ENCODE peak calls at places on chromosomes 12 and 14, in four cellular contexts. P, F, O and T are unnamed samples.

GRCh38 chr12:88267630-88268029 is 125.5 kb downstream of the TMTC3 start:
- DNase-seq in P (no peak), F (no peak), O (no peak), T (no peak)

GRCh38 chr12:53726342-53726741 is 910 bp downstream of the CALCOCO1 start:
- DNase-seq in O (no peak), F (no peak), P (no peak), T (no peak)

GRCh38 chr14:73494593-73494992 is 3.9 kb downstream of the RIOX1 start:
- DNase-seq in P (no peak), O (no peak), F (no peak), T (no peak)

GRCh38 chr12:116123511-116124258 is 153.8 kb downstream of the MED13L start:
- DNase-seq in F (no peak), O (no peak), P (peak; percentile 66), T (peak; percentile 65)

GRCh38 chr12:103495158-103495782 is 498 bp downstream of the C12orf42 start:
- DNase-seq in O (peak; percentile 89), P (no peak), F (peak; percentile 53), T (peak; percentile 75)

GRCh38 chr14:103408491-103409155 is 23.4 kb downstream of the MARK3 start:
- DNase-seq in F (no peak), O (no peak), P (peak; percentile 13), T (peak; percentile 78)

GRCh38 chr12:96063046-96063445 is 27.7 kb upstream of the LTA4H start:
- DNase-seq in F (no peak), O (no peak), P (peak; percentile 25), T (no peak)

GRCh38 chr14:66477567-66477966 is 8.6 kb upstream of the CCDC196 start:
- DNase-seq in F (no peak), P (no peak), O (no peak), T (no peak)

GRCh38 chr12:54018608-54018984 is 9.6 kb upstream of the HOXC6 start:
- DNase-seq in P (no peak), O (no peak), F (no peak), T (no peak)

GRCh38 chr12:59164991-59165718 is 244.9 kb upstream of the LRIG3 start:
- DNase-seq in P (peak; percentile 64), O (no peak), F (no peak), T (peak; percentile 44)

GRCh38 chr14:38808734-38809455 is 294.1 kb downstream of the SEC23A start:
- DNase-seq in F (no peak), O (peak; percentile 32), P (no peak), T (peak; percentile 53)

GRCh38 chr12:112762753-112763152 is 28.8 kb upstream of the RPH3A start:
- DNase-seq in O (no peak), F (no peak), P (no peak), T (no peak)

GRCh38 chr12:121792607-121793500 is 634 bp downstream of the RHOF start:
- DNase-seq in F (no peak), P (no peak), O (no peak), T (peak; percentile 59)

GRCh38 chr14:25090716-25091454 is 40.9 kb upstream of the STXBP6 start:
- DNase-seq in P (peak; percentile 66), O (no peak), F (no peak), T (peak; percentile 83)

GRCh38 chr14:72401632-72402428 is 469.6 kb downstream of the RGS6 start:
- DNase-seq in O (no peak), F (no peak), P (no peak), T (no peak)

GRCh38 chr12:106672308-106673085 is 89.7 kb downstream of the RFX4 start:
- DNase-seq in P (no peak), F (no peak), O (no peak), T (peak; percentile 41)

GRCh38 chr14:101903111-101903561 is 61.2 kb upstream of the DYNC1H1 start:
- DNase-seq in O (no peak), F (no peak), P (no peak), T (no peak)

GRCh38 chr12:87332987-87333761 is 696.0 kb downstream of the C12orf50 start:
- DNase-seq in O (no peak), F (no peak), P (peak; percentile 10), T (no peak)

GRCh38 chr12:58009355-58009754 is 68.0 kb downstream of the ATP23 start:
- DNase-seq in O (no peak), P (no peak), F (no peak), T (no peak)

GRCh38 chr14:73180385-73180805 is 44.1 kb downstream of the PSEN1 start:
- DNase-seq in P (peak; percentile 77), F (no peak), O (no peak), T (no peak)

GRCh38 chr12:108333898-108334699 is 5.0 kb downstream of the CMKLR1 start:
- DNase-seq in F (no peak), O (no peak), P (peak; percentile 15), T (peak; percentile 21)

GRCh38 chr12:71300772-71301675 is 138.6 kb upstream of the LGR5 start:
- DNase-seq in F (no peak), P (no peak), O (no peak), T (no peak)

GRCh38 chr14:93009471-93010117 is 86.6 kb downstream of the CHGA start:
- DNase-seq in P (no peak), F (no peak), O (no peak), T (no peak)

GRCh38 chr12:130018614-130019013 is 114.8 kb upstream of the TMEM132D start:
- DNase-seq in O (no peak), P (no peak), F (no peak), T (no peak)

GRCh38 chr12:9741726-9742125 is 8.8 kb upstream of the CLECL1 start:
- DNase-seq in P (no peak), O (no peak), F (no peak), T (no peak)

GRCh38 chr12:120709976-120710804 is at the start of gene UNC119B:
- DNase-seq in F (no peak), O (peak; percentile 89), P (peak; percentile 33), T (peak; percentile 74)

GRCh38 chr12:104136577-104136976 is 1.4 kb downstream of the NFYB start:
- DNase-seq in O (no peak), F (no peak), P (peak; percentile 67), T (no peak)

GRCh38 chr12:97557116-97557515 is 94.5 kb downstream of the RMST start:
- DNase-seq in O (no peak), P (no peak), F (no peak), T (no peak)
- H3K4me2 ChIP-seq in O (no peak overlapping the region), P (no peak overlapping the region), F (no peak overlapping the region), T (no peak overlapping the region)

GRCh38 chr14:85572845-85573244 is 42.9 kb downstream of the FLRT2 start:
- DNase-seq in F (no peak), P (peak; percentile 90), O (no peak), T (no peak)

GRCh38 chr14:85574849-85575616 is 45.1 kb downstream of the FLRT2 start:
- DNase-seq in O (no peak), P (no peak), F (no peak), T (peak; percentile 46)

GRCh38 chr14:85575617-85575898 is 45.6 kb downstream of the FLRT2 start:
- DNase-seq in O (no peak), P (no peak), F (no peak), T (peak; percentile 73)

GRCh38 chr14:85572021-85572420 is 42.1 kb downstream of the FLRT2 start:
- DNase-seq in P (no peak), O (no peak), F (no peak), T (peak; percentile 73)

DNA sequence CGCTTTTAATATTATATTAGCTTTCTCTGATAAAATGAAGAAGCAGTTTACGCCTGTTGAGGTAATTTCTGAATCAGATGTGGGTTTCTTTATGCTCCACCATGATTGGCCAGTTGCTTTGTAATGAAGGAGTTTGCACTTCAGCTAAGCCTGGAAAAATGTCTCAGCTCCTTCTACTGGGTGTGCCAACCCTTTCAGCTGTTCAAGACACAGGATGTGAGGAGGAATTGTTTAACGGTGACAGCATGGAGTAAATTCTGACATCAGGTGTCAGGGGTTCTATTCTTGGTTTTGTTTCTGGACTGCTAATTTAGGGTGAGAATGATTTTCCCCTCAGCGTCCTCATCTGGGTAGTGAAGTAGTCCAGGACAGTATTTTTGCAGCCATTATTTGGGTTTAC is 43.5 kb downstream of the FLRT2 start:
- DNase-seq in F (no peak), O (no peak), P (no peak), T (peak; percentile 45)
- H3K4me1 ChIP-seq in F (peaks cover 3% of the 10 kb centered on the region), O (peaks cover 3% of the 10 kb centered on the region), P (peaks cover 17% of the 10 kb centered on the region), T (peaks cover 20% of the 10 kb centered on the region)

GRCh38 chr12:2154050-2154449 is 101.3 kb downstream of the CACNA1C start:
- DNase-seq in F (no peak), P (peak; percentile 88), O (no peak), T (no peak)
- H4K5ac ChIP-seq in F (no peak overlapping the region), P (no peak overlapping the region), O (no peak overlapping the region), T (no peak overlapping the region)

DNA sequence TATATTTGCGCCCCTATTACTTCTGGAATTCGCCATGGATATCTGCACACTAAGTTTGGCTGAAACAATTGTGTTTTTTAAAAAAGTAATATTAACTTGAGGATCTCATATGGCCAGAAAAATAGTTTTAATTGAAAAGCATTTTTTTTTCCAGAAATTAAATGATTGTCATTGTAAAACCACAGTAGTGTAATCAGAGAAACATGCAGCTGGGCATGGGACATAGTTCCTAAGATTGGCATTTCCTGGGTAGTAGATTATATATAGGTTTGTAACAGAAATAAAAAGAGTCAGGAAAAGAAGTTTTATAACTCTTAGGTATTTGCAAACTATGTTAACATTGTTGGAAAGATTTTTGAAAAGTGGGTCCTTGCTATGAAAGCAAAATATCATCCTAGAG is 17.6 kb downstream of the SSPN start:
- DNase-seq in P (no peak), O (no peak), F (no peak), T (no peak)
- H3K4me2 ChIP-seq in P (no peak overlapping the region), O (no peak overlapping the region), F (no peak overlapping the region), T (no peak overlapping the region)

GRCh38 chr12:65634626-65635331 is 189.5 kb upstream of the HMGA2 start:
- DNase-seq in F (no peak), P (peak; percentile 84), O (no peak), T (no peak)
- H3K4me1 ChIP-seq in F (no peaks in the 10 kb centered on the region), P (peaks cover 31% of the 10 kb centered on the region), O (no peaks in the 10 kb centered on the region), T (no peaks in the 10 kb centered on the region)

DNA sequence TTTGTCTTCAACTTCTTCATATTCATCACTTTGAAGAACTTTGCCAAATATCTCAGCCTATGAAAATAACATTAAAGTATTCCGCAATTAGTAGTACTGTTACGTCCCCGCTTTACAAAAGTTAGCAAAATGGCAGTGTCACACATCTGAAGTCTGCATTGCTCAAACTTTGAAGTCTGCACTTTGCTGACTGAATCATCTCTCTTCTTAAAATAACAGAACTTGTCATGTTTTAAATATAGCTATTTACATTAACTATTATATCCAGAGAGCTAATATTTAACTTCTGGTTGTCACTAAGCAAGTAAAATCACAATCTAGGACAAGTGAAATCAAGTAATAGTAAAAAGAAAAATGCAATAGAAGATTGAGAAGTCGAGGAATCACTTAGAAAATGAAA is 34.5 kb downstream of the IPO8 start:
- DNase-seq in O (no peak), P (no peak), F (no peak), T (no peak)
- H4K5ac ChIP-seq in O (no peak overlapping the region), P (no peak overlapping the region), F (no peak overlapping the region), T (no peak overlapping the region)

GRCh38 chr12:13181375-13182070 is 15.0 kb upstream of the EMP1 start:
- DNase-seq in O (peak; percentile 17), P (no peak), F (no peak), T (no peak)
- H3K4me2 ChIP-seq in O (no peak overlapping the region), P (no peak overlapping the region), F (no peak overlapping the region), T (no peak overlapping the region)

GRCh38 chr12:6219980-6220379 is 19.8 kb downstream of the CD9 start:
- DNase-seq in P (no peak), F (no peak), O (peak; percentile 70), T (peak; percentile 63)
- H3K4me1 ChIP-seq in P (peaks cover 13% of the 10 kb centered on the region), F (peaks cover 17% of the 10 kb centered on the region), O (peaks cover 29% of the 10 kb centered on the region), T (peaks cover 18% of the 10 kb centered on the region)

GRCh38 chr14:90839889-90840266 is 23.6 kb upstream of the TTC7B start:
- DNase-seq in F (no peak), P (no peak), O (no peak), T (no peak)
- H4K5ac ChIP-seq in F (no peak overlapping the region), P (no peak overlapping the region), O (no peak overlapping the region), T (no peak overlapping the region)